ENCODE peak calls at places on chromosomes 1 and 21, in seven cellular contexts. N is H9, R is breast epithelium, H is right cardiac atrium, S is cardiac muscle cell, E is RWPE1, U is foreskin keratinocyte. K is an unnamed sample.

GRCh38 chr1:30664103-30664755 is 59.2 kb downstream of the MATN1 start:
- DNase-seq in N (no peak), R (no peak), H (no peak), S (no peak), E (no peak), U (no peak), K (peak)

GRCh38 chr1:204286841-204287387 is 72.8 kb downstream of the PLEKHA6 start:
- DNase-seq in N (no peak), R (peak), H (no peak), S (peak), E (no peak), U (no peak), K (no peak)

GRCh38 chr1:2310332-2311183 is 80.8 kb downstream of the MORN1 start:
- DNase-seq in N (no peak), R (no peak), H (peak), S (no peak), E (no peak), U (no peak), K (no peak)

GRCh38 chr1:182147136-182147815 is 85.8 kb upstream of the ZNF648 start:
- DNase-seq in N (no peak), R (no peak), H (no peak), S (peak), E (no peak), U (no peak), K (no peak)

GRCh38 chr1:198162091-198162767 is 5.4 kb downstream of the NEK7 start:
- DNase-seq in N (no peak), R (no peak), H (no peak), S (no peak), E (no peak), U (no peak), K (no peak)

GRCh38 chr1:90850181-90850924 is 133.3 kb upstream of the BARHL2 start:
- DNase-seq in N (peak), R (no peak), H (peak), S (peak), E (no peak), U (no peak), K (no peak)

GRCh38 chr1:110756506-110756905 is 81.8 kb upstream of the KCNA3 start:
- DNase-seq in N (no peak), R (no peak), H (peak), S (no peak), E (no peak), U (no peak), K (peak)

GRCh38 chr1:81635816-81636215 is 164.9 kb upstream of the ADGRL2 start:
- DNase-seq in N (no peak), R (no peak), H (no peak), S (peak), E (no peak), U (no peak), K (no peak)

GRCh38 chr1:101284021-101284420 is 47.2 kb downstream of the S1PR1 start:
- DNase-seq in N (no peak), R (no peak), H (no peak), S (no peak), E (no peak), U (no peak), K (no peak)

GRCh38 chr1:153192697-153193096 is 10.5 kb upstream of the LELP1 start:
- DNase-seq in N (peak), R (no peak), H (no peak), S (no peak), E (peak), U (no peak), K (no peak)

GRCh38 chr1:202631076-202631923 is 79.0 kb downstream of the SYT2 start:
- DNase-seq in N (no peak), R (no peak), H (no peak), S (no peak), E (no peak), U (no peak), K (no peak)

GRCh38 chr1:84155517-84155916 is 11.4 kb downstream of the PRKACB start:
- DNase-seq in N (no peak), R (no peak), H (no peak), S (no peak), E (no peak), U (no peak), K (no peak)

GRCh38 chr1:54842963-54843362 is 41.8 kb upstream of the TTC22 start:
- DNase-seq in N (no peak), R (peak), H (no peak), S (no peak), E (no peak), U (no peak), K (no peak)

GRCh38 chr1:116325922-116326321 is 47.1 kb upstream of the ATP1A1 start:
- DNase-seq in N (no peak), R (no peak), H (no peak), S (no peak), E (no peak), U (no peak), K (no peak)

GRCh38 chr1:232678185-232678886 is 48.4 kb upstream of the SIPA1L2 start:
- DNase-seq in N (no peak), R (no peak), H (no peak), S (no peak), E (peak), U (peak), K (no peak)

GRCh38 chr1:33188572-33189275 is 6.9 kb upstream of the TRIM62 start:
- DNase-seq in N (no peak), R (no peak), H (no peak), S (peak), E (no peak), U (no peak), K (no peak)

GRCh38 chr1:199641531-199641930 is 386.0 kb upstream of the NR5A2 start:
- DNase-seq in N (no peak), R (no peak), H (no peak), S (no peak), E (no peak), U (no peak), K (no peak)

GRCh38 chr1:21909787-21910503 is 27.2 kb downstream of the HSPG2 start:
- DNase-seq in N (no peak), R (no peak), H (peak), S (peak), E (no peak), U (no peak), K (no peak)

GRCh38 chr1:168751195-168751650 is 22.2 kb upstream of the DPT start:
- DNase-seq in N (no peak), R (no peak), H (no peak), S (no peak), E (no peak), U (no peak), K (no peak)

GRCh38 chr1:65793359-65793732 is 651 bp downstream of the PDE4B start:
- DNase-seq in N (peak), R (no peak), H (peak), S (no peak), E (no peak), U (no peak), K (no peak)

GRCh38 chr21:44337941-44338895 is 972 bp downstream of the CFAP410 start:
- DNase-seq in N (peak), R (no peak), H (peak), S (peak), E (peak), U (peak), K (peak)

GRCh38 chr1:15334995-15335394 is 74.7 kb upstream of the EFHD2 start:
- DNase-seq in N (no peak), R (no peak), H (no peak), S (no peak), E (no peak), U (no peak), K (no peak)

GRCh38 chr1:58782308-58783089 is 1.3 kb downstream of the JUN start:
- DNase-seq in N (peak), R (peak), H (peak), S (peak), E (no peak), U (no peak), K (peak)

GRCh38 chr1:160130939-160131338 is 15.4 kb downstream of the ATP1A2 start:
- DNase-seq in N (no peak), R (no peak), H (no peak), S (no peak), E (no peak), U (no peak), K (no peak)

GRCh38 chr1:178609015-178609414 is 96.1 kb downstream of the TEX35 start:
- DNase-seq in N (no peak), R (no peak), H (no peak), S (peak), E (peak), U (peak), K (no peak)

GRCh38 chr1:201537467-201537866 is 1.5 kb upstream of the NAV1 start:
- DNase-seq in N (no peak), R (no peak), H (no peak), S (no peak), E (no peak), U (no peak), K (no peak)
- H3K27ac ChIP-seq in N (no peak), R (peak), H (no peak), S (no peak), E (no peak), U (no peak), K (no peak)

GRCh38 chr1:8397511-8397910 is 79.6 kb downstream of the SLC45A1 start:
- DNase-seq in N (no peak), R (no peak), H (no peak), S (peak), E (no peak), U (no peak), K (no peak)

GRCh38 chr1:8396912-8397406 is 79.0 kb downstream of the SLC45A1 start:
- DNase-seq in N (no peak), R (no peak), H (peak), S (peak), E (peak), U (peak), K (no peak)

GRCh38 chr1:8396083-8396911 is 78.4 kb downstream of the SLC45A1 start:
- DNase-seq in N (no peak), R (no peak), H (no peak), S (peak), E (no peak), U (no peak), K (no peak)

GRCh38 chr1:8398086-8398485 is 80.2 kb downstream of the SLC45A1 start:
- DNase-seq in N (no peak), R (no peak), H (no peak), S (no peak), E (no peak), U (no peak), K (no peak)

DNA sequence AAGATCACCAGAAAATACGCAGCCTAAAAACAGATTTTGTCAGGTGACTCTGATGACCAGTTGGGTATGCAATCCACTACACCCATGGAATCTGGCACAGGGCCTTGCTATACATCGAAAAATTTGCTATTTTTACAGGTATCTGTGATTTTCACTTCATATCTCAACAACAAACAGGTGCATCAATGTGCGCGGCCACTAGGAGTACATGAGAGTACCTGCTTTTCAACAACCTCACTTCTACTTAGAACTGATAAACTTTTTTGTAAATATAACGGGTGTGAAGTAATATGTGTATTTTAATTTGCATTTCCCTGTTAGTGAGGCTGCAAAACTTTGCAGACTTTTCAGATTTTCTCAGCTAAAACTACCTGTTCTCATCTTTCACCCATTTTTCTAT is 80.8 kb downstream of the SLC45A1 start:
- DNase-seq in N (no peak), R (no peak), H (no peak), S (no peak), E (no peak), U (no peak), K (no peak)
- H3K27ac ChIP-seq in N (no peak), R (no peak), H (peak), S (peak), E (no peak), U (no peak), K (no peak)

DNA sequence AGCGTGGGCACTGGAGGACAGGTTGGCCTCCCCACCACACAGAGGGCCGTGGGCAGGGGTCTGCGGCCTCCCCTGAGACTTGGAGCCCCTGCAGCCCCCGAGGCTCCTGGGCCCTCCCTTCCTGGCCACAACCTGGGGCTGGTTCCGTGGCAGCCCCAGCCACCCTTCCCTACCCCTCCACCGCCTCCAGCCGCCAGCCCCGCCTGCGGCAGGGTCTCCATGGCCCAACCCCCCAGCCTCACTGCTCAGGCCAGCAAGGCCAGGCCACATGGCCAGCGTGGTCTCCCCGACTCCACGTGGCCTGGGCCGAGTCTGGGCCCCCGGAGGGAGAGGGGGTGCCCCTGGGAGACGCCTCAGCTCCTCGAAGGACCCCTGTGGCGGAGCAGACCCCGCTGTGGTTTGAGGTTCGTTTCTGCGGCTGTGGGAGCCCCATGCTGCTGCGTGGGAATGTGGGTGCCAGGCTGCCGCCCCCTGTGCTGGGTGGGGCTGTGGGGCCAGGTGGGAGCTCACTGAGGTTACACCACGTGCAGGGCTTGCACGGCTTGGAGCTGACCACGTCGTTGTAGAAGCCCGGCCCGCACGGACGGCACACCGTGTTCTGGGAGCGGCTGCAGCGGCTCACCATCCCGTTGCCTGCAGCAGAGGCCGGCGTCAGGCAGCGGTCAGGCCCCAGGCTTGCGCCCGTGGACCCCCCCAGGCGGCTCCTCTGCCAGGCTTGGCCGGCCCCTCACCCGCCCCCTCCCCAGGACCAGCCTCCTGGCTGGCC is 617 bp downstream of the TNFRSF4 start:
- DNase-seq in N (no peak), R (no peak), H (peak), S (no peak), E (no peak), U (no peak), K (no peak)
- H3K27ac ChIP-seq in N (no peak), R (peak), H (no peak), S (no peak), E (no peak), U (no peak), K (no peak)

GRCh38 chr1:94541175-94542087 is at the start of gene F3:
- DNase-seq in N (peak), R (peak), H (peak), S (peak), E (peak), U (no peak), K (peak)

GRCh38 chr1:94542088-94542671 is 621 bp upstream of the F3 start:
- DNase-seq in N (no peak), R (no peak), H (peak), S (peak), E (no peak), U (no peak), K (peak)

GRCh38 chr1:94544706-94545490 is 3.3 kb upstream of the F3 start:
- DNase-seq in N (no peak), R (no peak), H (no peak), S (peak), E (no peak), U (no peak), K (no peak)

GRCh38 chr1:94543003-94543402 is 1.4 kb upstream of the F3 start:
- DNase-seq in N (no peak), R (no peak), H (no peak), S (peak), E (no peak), U (no peak), K (no peak)

GRCh38 chr1:94543893-94544635 is 2.5 kb upstream of the F3 start:
- DNase-seq in N (no peak), R (no peak), H (no peak), S (peak), E (no peak), U (no peak), K (no peak)
- H3K27ac ChIP-seq in N (no peak), R (peak), H (no peak), S (no peak), E (no peak), U (peak), K (no peak)